ENCODE peak calls at places on chromosomes 7 and 10, in four cellular contexts. T is kidney, B is germinal center, X is AG09319. A is an unnamed sample.

GRCh38 chr10:98555011-98555619 is 108.4 kb upstream of the HPS1 start:
- DNase-seq in X (no peak), T (no peak), B (no peak), A (no peak)

GRCh38 chr10:83432296-83433045 is 706.8 kb upstream of the GHITM start:
- DNase-seq in X (no peak), B (no peak), T (no peak), A (peak)

GRCh38 chr7:96718107-96719003 is 8.7 kb upstream of the SEM1 start:
- DNase-seq in T (no peak), X (no peak), B (no peak), A (no peak)

GRCh38 chr7:82098410-82098809 is 328.6 kb upstream of the HGF start:
- DNase-seq in B (no peak), X (no peak), T (no peak), A (no peak)

GRCh38 chr7:51222916-51223315 is 93.7 kb downstream of the COBL start:
- DNase-seq in B (no peak), X (no peak), T (no peak), A (no peak)

GRCh38 chr10:25556457-25556856 is 377.6 kb upstream of the MYO3A start:
- DNase-seq in X (no peak), T (no peak), B (no peak), A (no peak)

GRCh38 chr7:139775829-139776266 is 1.9 kb downstream of the HIPK2 start:
- DNase-seq in X (peak), B (peak), T (no peak), A (no peak)

GRCh38 chr7:114787556-114787955 is 134.3 kb upstream of the MDFIC start:
- DNase-seq in B (no peak), T (no peak), X (no peak), A (no peak)

GRCh38 chr10:48506147-48506917 is 98.5 kb downstream of the ARHGAP22 start:
- DNase-seq in B (peak), X (no peak), T (no peak), A (no peak)

GRCh38 chr10:119516381-119517234 is 25.9 kb downstream of the RGS10 start:
- DNase-seq in X (no peak), T (no peak), B (peak), A (no peak)

GRCh38 chr10:5416981-5417380 is 4.6 kb downstream of the NET1 start:
- DNase-seq in X (no peak), B (no peak), T (no peak), A (no peak)

GRCh38 chr7:155800301-155800700 is 12.0 kb downstream of the SHH start:
- DNase-seq in B (no peak), T (peak), X (no peak), A (no peak)

GRCh38 chr10:96369890-96370574 is 11.2 kb upstream of the OPALIN start:
- DNase-seq in X (no peak), T (no peak), B (no peak), A (no peak)

GRCh38 chr10:46289209-46289810 is 2.5 kb downstream of the ANTXRL start:
- DNase-seq in B (no peak), X (no peak), T (no peak), A (no peak)

GRCh38 chr10:55024718-55025117 is 223.7 kb upstream of the PCDH15 start:
- DNase-seq in X (no peak), B (no peak), T (no peak), A (no peak)

GRCh38 chr10:89373916-89374711 is 3.7 kb upstream of the IFIT1B start:
- DNase-seq in X (peak), B (no peak), T (peak), A (peak)

GRCh38 chr7:44292876-44293560 is 32.4 kb downstream of the CAMK2B start:
- DNase-seq in X (no peak), B (no peak), T (peak), A (no peak)